ENCODE peak calls at places on chromosome 19, in four cellular contexts. One of them, this sample, is unnamed. For H3K9me3, the result is how much of the 10 kb centered on the place peaks cover.

GRCh38 chr19:19105365-19106060 is 32.8 kb downstream of the TMEM161A start:
- DNase-seq in HepG2: peak
- DNase-seq in K562: peak
- DNase-seq in HCT116: peak
- DNase-seq in this sample: no peak

GRCh38 chr19:1554968-1555801 is 12.9 kb downstream of the MEX3D start:
- DNase-seq in HepG2: no peak
- DNase-seq in K562: no peak
- DNase-seq in HCT116: no peak
- DNase-seq in this sample: no peak

GRCh38 chr19:39509233-39509632 is 5.7 kb upstream of the SELENOV start:
- DNase-seq in K562: no peak
- DNase-seq in HCT116: no peak
- DNase-seq in HepG2: no peak
- DNase-seq in this sample: no peak

GRCh38 chr19:4660181-4660791 is 9.9 kb downstream of the MYDGF start:
- DNase-seq in K562: peak
- DNase-seq in HepG2: peak
- DNase-seq in HCT116: no peak
- DNase-seq in this sample: no peak

GRCh38 chr19:2782357-2782935 is 627 bp downstream of the SGTA start:
- DNase-seq in HepG2: no peak
- DNase-seq in K562: no peak
- DNase-seq in HCT116: no peak
- DNase-seq in this sample: no peak

GRCh38 chr19:10289167-10289835 is 451 bp upstream of the ICAM5 start:
- DNase-seq in K562: peak
- DNase-seq in HepG2: peak
- DNase-seq in HCT116: peak
- DNase-seq in this sample: no peak

GRCh38 chr19:17402982-17403855 is 2.2 kb downstream of the BST2 start:
- DNase-seq in HCT116: no peak
- DNase-seq in K562: peak
- DNase-seq in HepG2: no peak
- DNase-seq in this sample: no peak

GRCh38 chr19:17511724-17512573 is 500 bp downstream of the PGLS start:
- DNase-seq in HCT116: peak
- DNase-seq in K562: peak
- DNase-seq in HepG2: peak
- DNase-seq in this sample: peak

GRCh38 chr19:18051887-18052286 is 34.8 kb downstream of the IL12RB1 start:
- DNase-seq in HepG2: no peak
- DNase-seq in HCT116: no peak
- DNase-seq in K562: no peak
- DNase-seq in this sample: no peak

GRCh38 chr19:9040131-9040530 is 29.9 kb upstream of the MUC16 start:
- DNase-seq in K562: no peak
- DNase-seq in HepG2: no peak
- DNase-seq in HCT116: no peak
- DNase-seq in this sample: no peak

GRCh38 chr19:47430041-47430802 is 10.9 kb upstream of the MEIS3 start:
- DNase-seq in HCT116: no peak
- DNase-seq in HepG2: no peak
- DNase-seq in K562: no peak
- DNase-seq in this sample: no peak

GRCh38 chr19:5718032-5718578 is 1.8 kb downstream of the LONP1 start:
- DNase-seq in HepG2: no peak
- DNase-seq in K562: no peak
- DNase-seq in HCT116: no peak
- DNase-seq in this sample: no peak

GRCh38 chr19:2064788-2065524 is 13.9 kb upstream of the MKNK2 start:
- DNase-seq in K562: no peak
- DNase-seq in HepG2: no peak
- DNase-seq in HCT116: no peak
- DNase-seq in this sample: no peak

GRCh38 chr19:53365899-53366493 is 491 bp downstream of the ZNF525 start:
- DNase-seq in HepG2: peak
- DNase-seq in HCT116: no peak
- DNase-seq in K562: peak
- DNase-seq in this sample: no peak

GRCh38 chr19:17209126-17210036 is 5.8 kb upstream of the USE1 start:
- DNase-seq in HCT116: peak
- DNase-seq in K562: peak
- DNase-seq in HepG2: no peak
- DNase-seq in this sample: no peak

GRCh38 chr19:19434483-19435045 is 29.1 kb downstream of the GATAD2A start:
- DNase-seq in HepG2: no peak
- DNase-seq in HCT116: no peak
- DNase-seq in K562: no peak
- DNase-seq in this sample: no peak

GRCh38 chr19:8355631-8356402 is 8.1 kb upstream of the ANGPTL4 start:
- DNase-seq in HepG2: peak
- DNase-seq in K562: peak
- DNase-seq in HCT116: peak
- DNase-seq in this sample: peak

GRCh38 chr19:5298502-5298901 is 42.1 kb downstream of the PTPRS start:
- DNase-seq in HepG2: no peak
- DNase-seq in K562: no peak
- DNase-seq in HCT116: no peak
- DNase-seq in this sample: no peak

GRCh38 chr19:44737238-44738160 is 11.0 kb upstream of the BCL3 start:
- DNase-seq in K562: no peak
- DNase-seq in HCT116: no peak
- DNase-seq in HepG2: peak
- DNase-seq in this sample: no peak

GRCh38 chr19:43725468-43725867 is 9.6 kb downstream of the IRGC start:
- DNase-seq in K562: no peak
- DNase-seq in HepG2: no peak
- DNase-seq in HCT116: no peak
- DNase-seq in this sample: no peak

GRCh38 chr19:28980236-28980868 is 232.6 kb downstream of the UQCRFS1 start:
- DNase-seq in K562: no peak
- DNase-seq in HCT116: no peak
- DNase-seq in HepG2: no peak
- DNase-seq in this sample: no peak

GRCh38 chr19:30130356-30131122 is 188.5 kb downstream of the URI1 start:
- DNase-seq in K562: no peak
- DNase-seq in HepG2: no peak
- DNase-seq in HCT116: no peak
- DNase-seq in this sample: no peak

GRCh38 chr19:41366089-41366488 is 2.1 kb upstream of the B9D2 start:
- DNase-seq in K562: peak
- DNase-seq in HCT116: no peak
- DNase-seq in HepG2: no peak
- DNase-seq in this sample: no peak

GRCh38 chr19:23183251-23183650 is 66.4 kb downstream of the ZNF730 start:
- DNase-seq in HepG2: no peak
- DNase-seq in HCT116: no peak
- DNase-seq in K562: peak
- DNase-seq in this sample: no peak

GRCh38 chr19:29567366-29567915 is 38.6 kb upstream of the POP4 start:
- DNase-seq in K562: no peak
- DNase-seq in HCT116: no peak
- DNase-seq in HepG2: no peak
- DNase-seq in this sample: no peak

GRCh38 chr19:22935151-22935550 is 67.8 kb downstream of the ZNF728 start:
- DNase-seq in HCT116: no peak
- DNase-seq in HepG2: no peak
- DNase-seq in K562: no peak
- DNase-seq in this sample: no peak

GRCh38 chr19:40805258-40805868 is 6.4 kb downstream of the EGLN2 start:
- DNase-seq in K562: no peak
- DNase-seq in HCT116: no peak
- DNase-seq in HepG2: no peak
- DNase-seq in this sample: no peak

GRCh38 chr19:39603825-39604224 is 1.5 kb downstream of the LGALS13 start:
- DNase-seq in HepG2: no peak
- DNase-seq in HCT116: no peak
- DNase-seq in K562: no peak
- DNase-seq in this sample: no peak

GRCh38 chr19:58568731-58569130 is 4.4 kb downstream of the MZF1 start:
- DNase-seq in K562: no peak
- DNase-seq in HCT116: no peak
- DNase-seq in HepG2: no peak
- DNase-seq in this sample: no peak
- TF ChIP-seq TCF7L2 in K562: no peak
- TF ChIP-seq TCF7L2 in HCT116: no peak
- TF ChIP-seq TCF7L2 in HepG2: no peak
- TF ChIP-seq TCF7L2 in this sample: no peak

GRCh38 chr19:6811378-6811777 is 38.9 kb downstream of the VAV1 start:
- DNase-seq in HepG2: no peak
- DNase-seq in K562: no peak
- DNase-seq in HCT116: no peak
- DNase-seq in this sample: no peak
- H3K9me3 ChIP-seq in HepG2: under half
- H3K9me3 ChIP-seq in K562: under half
- H3K9me3 ChIP-seq in HCT116: under half
- H3K9me3 ChIP-seq in this sample: under half

GRCh38 chr19:45782162-45782623 is at the start of gene DMPK:
- DNase-seq in K562: no peak
- DNase-seq in HCT116: no peak
- DNase-seq in HepG2: no peak
- DNase-seq in this sample: no peak
- TF ChIP-seq TCF7L2 in K562: no peak
- TF ChIP-seq TCF7L2 in HCT116: no peak
- TF ChIP-seq TCF7L2 in HepG2: no peak
- TF ChIP-seq TCF7L2 in this sample: no peak

GRCh38 chr19:52277471-52277870 is 8.1 kb downstream of the ZNF766 start:
- DNase-seq in HCT116: no peak
- DNase-seq in K562: no peak
- DNase-seq in HepG2: no peak
- DNase-seq in this sample: no peak
- H3K9me3 ChIP-seq in HCT116: under half
- H3K9me3 ChIP-seq in K562: under half
- H3K9me3 ChIP-seq in HepG2: under half
- H3K9me3 ChIP-seq in this sample: under half

GRCh38 chr19:48922548-48923490 is 10.7 kb upstream of the DHDH start:
- DNase-seq in K562: no peak
- DNase-seq in HCT116: no peak
- DNase-seq in HepG2: no peak
- DNase-seq in this sample: no peak

GRCh38 chr19:48921721-48922500 is 11.6 kb upstream of the DHDH start:
- DNase-seq in K562: no peak
- DNase-seq in HepG2: no peak
- DNase-seq in HCT116: no peak
- DNase-seq in this sample: no peak

GRCh38 chr19:48925240-48925843 is 8.2 kb upstream of the DHDH start:
- DNase-seq in HepG2: peak
- DNase-seq in HCT116: peak
- DNase-seq in K562: no peak
- DNase-seq in this sample: peak

GRCh38 chr19:48928164-48929005 is 5.1 kb upstream of the DHDH start:
- DNase-seq in HCT116: no peak
- DNase-seq in HepG2: no peak
- DNase-seq in K562: no peak
- DNase-seq in this sample: no peak

DNA sequence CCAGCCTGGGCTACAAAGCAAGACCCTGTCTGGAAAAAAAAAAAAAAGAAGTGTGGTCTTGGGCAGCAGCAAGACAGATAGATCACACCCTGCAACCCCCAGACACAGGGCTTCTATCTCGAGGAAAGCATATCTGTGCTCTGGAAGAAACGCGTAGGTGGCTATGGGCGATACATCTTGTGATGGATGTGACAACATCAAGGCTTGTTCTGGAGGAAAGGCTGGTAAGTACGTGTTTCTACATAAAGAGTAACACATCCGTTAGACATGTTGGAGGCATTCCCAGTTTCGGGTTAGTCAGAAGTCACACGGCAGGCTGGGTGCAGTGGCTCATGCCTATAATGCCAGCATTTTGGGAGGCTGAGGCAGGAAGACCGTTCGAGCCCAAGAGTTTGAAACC is 6.6 kb upstream of the DHDH start:
- DNase-seq in HCT116: peak
- DNase-seq in HepG2: no peak
- DNase-seq in K562: peak
- DNase-seq in this sample: peak
- TF ChIP-seq TCF7L2 in HCT116: no peak
- TF ChIP-seq TCF7L2 in HepG2: no peak
- TF ChIP-seq TCF7L2 in K562: no peak
- TF ChIP-seq TCF7L2 in this sample: no peak

This sample was measured in Panc1.